ENCODE peak calls at places on chromosomes 7 and 10, in six cellular contexts. U, B, T, R, P and S are unnamed samples.

GRCh38 chr10:101588879-101589278 is 758 bp downstream of the DPCD start:
- DNase-seq in U (peak), B (peak), T (no peak), R (peak), P (no peak), S (no peak)

GRCh38 chr10:77925795-77926565 is 575 bp downstream of the DLG5 start:
- DNase-seq in U (peak), B (peak), T (peak), R (no peak), P (no peak), S (no peak)

GRCh38 chr10:77737608-77738007 is 100.0 kb upstream of the KCNMA1 start:
- DNase-seq in U (no peak), B (peak), T (no peak), R (peak), P (no peak), S (no peak)

GRCh38 chr7:2554654-2555053 is 670 bp downstream of the BRAT1 start:
- DNase-seq in U (peak), B (no peak), T (no peak), R (no peak), P (no peak), S (no peak)

GRCh38 chr10:3091346-3091787 is 24.0 kb downstream of the PFKP start:
- DNase-seq in U (no peak), B (peak), T (peak), R (peak), P (no peak), S (no peak)

GRCh38 chr7:123961731-123962130 is 36.7 kb downstream of the SPAM1 start:
- DNase-seq in U (no peak), B (peak), T (peak), R (peak), P (no peak), S (no peak)

GRCh38 chr10:132540456-132540855 is 2.9 kb downstream of the INPP5A start:
- DNase-seq in U (peak), B (peak), T (no peak), R (no peak), P (no peak), S (no peak)

GRCh38 chr7:157976406-157976805 is 611.2 kb downstream of the PTPRN2 start:
- DNase-seq in U (no peak), B (no peak), T (no peak), R (no peak), P (no peak), S (no peak)

GRCh38 chr7:129780257-129781127 is 169.0 kb downstream of the NRF1 start:
- DNase-seq in U (peak), B (no peak), T (peak), R (no peak), P (no peak), S (no peak)

GRCh38 chr10:63812491-63812890 is 291.3 kb downstream of the REEP3 start:
- DNase-seq in U (no peak), B (peak), T (no peak), R (no peak), P (no peak), S (no peak)

GRCh38 chr7:259751-260405 is 30.1 kb upstream of the FOXL3 start:
- DNase-seq in U (no peak), B (no peak), T (no peak), R (no peak), P (no peak), S (no peak)